ENCODE peak calls at places on chromosome 10, in seven cellular contexts. Z is RKO; P is effector memory CD8-positive, alpha-beta T cell; H is right atrium auricular region; Y is germinal center; V is stomach; D is NCI-H1930. A is an unnamed sample.

GRCh38 chr10:4825868-4826787 is at the start of gene AKR1E2:
- DNase-seq in P (peak), D (peak), V (peak), H (peak), Y (peak), Z (peak), A (no peak)

GRCh38 chr10:33325929-33326328 is 8.5 kb downstream of the NRP1 start:
- DNase-seq in V (no peak), P (no peak), D (no peak), Z (no peak), Y (no peak), H (no peak), A (no peak)

GRCh38 chr10:129785536-129785981 is 178.5 kb downstream of the EBF3 start:
- DNase-seq in P (no peak), Y (no peak), Z (no peak), D (no peak), H (no peak), V (no peak), A (no peak)

GRCh38 chr10:63700209-63700934 is 179.2 kb downstream of the REEP3 start:
- DNase-seq in H (peak), V (no peak), Y (no peak), D (no peak), Z (peak), P (no peak), A (no peak)

GRCh38 chr10:30697806-30698205 is 68.3 kb upstream of the LYZL2 start:
- DNase-seq in D (no peak), H (no peak), Z (no peak), Y (no peak), P (no peak), V (no peak), A (no peak)

GRCh38 chr10:68105820-68106219 is 3.5 kb upstream of the MYPN start:
- DNase-seq in Z (no peak), V (no peak), H (no peak), Y (no peak), D (no peak), P (no peak), A (no peak)

GRCh38 chr10:35355971-35356724 is 19.8 kb downstream of the CCNY start:
- DNase-seq in Y (no peak), V (no peak), P (no peak), D (no peak), H (no peak), Z (no peak), A (no peak)

GRCh38 chr10:96395931-96396877 is 37.4 kb upstream of the OPALIN start:
- DNase-seq in V (peak), P (peak), D (no peak), Z (peak), Y (peak), H (peak), A (no peak)

GRCh38 chr10:96656839-96657238 is 63.5 kb downstream of the PIK3AP1 start:
- DNase-seq in Z (no peak), V (no peak), P (no peak), Y (no peak), D (no peak), H (no peak), A (no peak)

GRCh38 chr10:16429539-16429938 is 7.3 kb upstream of the PTER start:
- DNase-seq in Z (no peak), Y (no peak), D (no peak), H (no peak), V (no peak), P (no peak), A (no peak)

GRCh38 chr10:77609781-77610272 is 27.8 kb downstream of the KCNMA1 start:
- DNase-seq in V (no peak), D (no peak), Y (no peak), P (no peak), Z (no peak), H (no peak), A (no peak)

GRCh38 chr10:133334495-133335237 is 2.0 kb downstream of the CALY start:
- DNase-seq in D (no peak), Z (no peak), H (no peak), Y (no peak), V (no peak), P (no peak), A (no peak)

GRCh38 chr10:60089095-60089494 is 182.7 kb upstream of the CCDC6 start:
- DNase-seq in Y (no peak), Z (peak), V (no peak), P (no peak), D (no peak), H (no peak), A (no peak)

GRCh38 chr10:75040576-75040975 is 70.9 kb upstream of the SAMD8 start:
- DNase-seq in V (no peak), D (no peak), Y (no peak), Z (no peak), H (no peak), P (no peak), A (no peak)

GRCh38 chr10:112832361-112832878 is 117.6 kb upstream of the TCF7L2 start:
- DNase-seq in Z (no peak), Y (no peak), D (no peak), P (no peak), H (no peak), V (no peak), A (no peak)

A was measured in NCI-H187 treated with DMSO at 0.1 percent for 48 hours.